ENCODE peak calls at places on chromosomes 11 and 22, in four cellular contexts. U is substantia nigra; P is endothelial cell; O is activated T-helper 1 cell treated with anti-CD3 and anti-CD28 coated beads, Interleukin-2, amount 50 U/mL, for 16 hours. Y is an unnamed sample.

GRCh38 chr11:40241524-40242037 is 1217.9 kb downstream of the LRRC4C start:
- DNase-seq in U (no peak), P (no peak), O (no peak), Y (no peak)

GRCh38 chr11:119322360-119322739 is 5.4 kb upstream of the MCAM start:
- DNase-seq in O (no peak), U (no peak), P (no peak), Y (no peak)

GRCh38 chr22:37045958-37046357 is 5.6 kb upstream of the KCTD17 start:
- DNase-seq in U (no peak), O (no peak), P (peak), Y (no peak)

GRCh38 chr22:30694171-30694637 is 470 bp upstream of the OSBP2 start:
- DNase-seq in U (peak), O (peak), P (peak), Y (peak)

GRCh38 chr11:17012179-17012578 is 2.0 kb downstream of the PLEKHA7 start:
- DNase-seq in U (no peak), P (no peak), O (no peak), Y (no peak)

GRCh38 chr11:119752324-119752723 is 23.3 kb upstream of the NECTIN1 start:
- DNase-seq in O (no peak), P (no peak), U (no peak), Y (no peak)

GRCh38 chr11:40293655-40294342 is 1165.7 kb downstream of the LRRC4C start:
- DNase-seq in U (peak), O (no peak), P (peak), Y (no peak)

GRCh38 chr11:848988-849824 is 6.6 kb downstream of the TSPAN4 start:
- DNase-seq in O (no peak), U (no peak), P (peak), Y (no peak)

GRCh38 chr11:12330491-12331231 is 46.7 kb upstream of the PARVA start:
- DNase-seq in U (peak), P (no peak), O (no peak), Y (no peak)

GRCh38 chr11:11400635-11401232 is 47.7 kb upstream of the CSNK2A3 start:
- DNase-seq in P (peak), O (no peak), U (no peak), Y (no peak)

GRCh38 chr22:46984751-46985506 is 222.5 kb downstream of the TBC1D22A start:
- DNase-seq in O (no peak), U (no peak), P (no peak), Y (no peak)

GRCh38 chr22:48278620-48279464 is 1516.4 kb downstream of the TBC1D22A start:
- DNase-seq in P (no peak), O (no peak), U (no peak), Y (no peak)

GRCh38 chr11:61133956-61134662 is 27.1 kb downstream of the VPS37C start:
- DNase-seq in P (no peak), U (no peak), O (no peak), Y (no peak)

GRCh38 chr11:30196400-30197206 is 34.2 kb upstream of the FSHB start:
- DNase-seq in P (peak), O (peak), U (peak), Y (peak)

GRCh38 chr11:121312483-121312882 is 19.9 kb downstream of the SC5D start:
- DNase-seq in O (no peak), P (no peak), U (no peak), Y (no peak)

GRCh38 chr11:109338131-109338530 is 83.9 kb upstream of the C11orf87 start:
- DNase-seq in O (no peak), U (no peak), P (no peak), Y (no peak)

GRCh38 chr11:115462004-115462541 is 42.1 kb downstream of the CADM1 start:
- DNase-seq in P (no peak), U (no peak), O (no peak), Y (no peak)

GRCh38 chr22:38088723-38089473 is 4.9 kb upstream of the SLC16A8 start:
- DNase-seq in U (no peak), O (no peak), P (no peak), Y (no peak)

GRCh38 chr11:126914941-126915340 is 85.6 kb downstream of the KIRREL3 start:
- DNase-seq in P (no peak), U (no peak), O (no peak), Y (no peak)

GRCh38 chr11:100709233-100709999 is 22.3 kb downstream of the ARHGAP42 start:
- DNase-seq in P (no peak), U (no peak), O (no peak), Y (no peak)

GRCh38 chr11:1826552-1827094 is 8.2 kb upstream of the SYT8 start:
- DNase-seq in O (no peak), U (no peak), P (no peak), Y (no peak)

GRCh38 chr11:129960216-129961214 is 42.1 kb downstream of the PRDM10 start:
- DNase-seq in U (no peak), P (no peak), O (no peak), Y (no peak)

GRCh38 chr22:39309881-39310714 is 9.3 kb downstream of the RPL3 start:
- DNase-seq in P (no peak), O (no peak), U (no peak), Y (no peak)

GRCh38 chr11:126636911-126637799 is 281.7 kb downstream of the ST3GAL4 start:
- DNase-seq in U (no peak), O (no peak), P (no peak), Y (no peak)

GRCh38 chr11:132895340-132895739 is 637.0 kb downstream of the OPCML start:
- DNase-seq in U (no peak), P (no peak), O (no peak), Y (no peak)

GRCh38 chr11:45885274-45885920 is at the start of gene MAPK8IP1:
- DNase-seq in U (peak), O (peak), P (peak), Y (peak)

Y was measured in NCI-H2107.